ENCODE peak calls at places on chromosomes 6 and 20, in six cellular contexts. R, V, J, L, G and Q are unnamed samples. For H3K4me1, the result is how much of the 10 kb centered on the place peaks cover.

GRCh38 chr6:48325701-48326100 is 214.7 kb upstream of the PTCHD4 start:
- DNase-seq in R (no peak), V (no peak), J (no peak), L (no peak), G (peak), Q (no peak)

GRCh38 chr6:86756623-86757246 is 180.6 kb upstream of the HTR1E start:
- DNase-seq in R (no peak), V (no peak), J (no peak), L (no peak), G (no peak), Q (no peak)

GRCh38 chr6:56949925-56950495 is 4.9 kb upstream of the BEND6 start:
- DNase-seq in R (no peak), V (no peak), J (no peak), L (no peak), G (peak), Q (no peak)

GRCh38 chr6:65289491-65289890 is 417.5 kb downstream of the EYS start:
- DNase-seq in R (no peak), V (no peak), J (no peak), L (no peak), G (peak), Q (no peak)

GRCh38 chr6:9086331-9086730 is 651.0 kb upstream of the SLC35B3 start:
- DNase-seq in R (no peak), V (no peak), J (no peak), L (no peak), G (no peak), Q (no peak)

GRCh38 chr6:91653954-91654843 is 1067.3 kb upstream of the MAP3K7 start:
- DNase-seq in R (no peak), V (no peak), J (no peak), L (no peak), G (no peak), Q (no peak)

GRCh38 chr6:20354366-20354765 is 47.3 kb upstream of the E2F3 start:
- DNase-seq in R (no peak), V (no peak), J (no peak), L (no peak), G (no peak), Q (no peak)

GRCh38 chr6:122803056-122803695 is 14.1 kb downstream of the SMPDL3A start:
- DNase-seq in R (no peak), V (no peak), J (no peak), L (no peak), G (peak), Q (no peak)

GRCh38 chr20:380763-381580 is 412 bp downstream of the TRIB3 start:
- DNase-seq in R (no peak), V (peak), J (peak), L (peak), G (peak), Q (no peak)

GRCh38 chr6:126086560-126086959 is 100.2 kb downstream of the TRMT11 start:
- DNase-seq in R (no peak), V (no peak), J (no peak), L (no peak), G (no peak), Q (no peak)

GRCh38 chr6:39441986-39442385 is 119.5 kb upstream of the KCNK16 start:
- DNase-seq in R (no peak), V (no peak), J (no peak), L (no peak), G (no peak), Q (no peak)

GRCh38 chr20:47854687-47855212 is 69.5 kb upstream of the SULF2 start:
- DNase-seq in R (no peak), V (peak), J (no peak), L (no peak), G (peak), Q (no peak)

GRCh38 chr20:21167261-21167660 is 41.4 kb downstream of the KIZ start:
- DNase-seq in R (no peak), V (no peak), J (no peak), L (no peak), G (no peak), Q (no peak)

GRCh38 chr6:152026291-152026690 is 218.8 kb downstream of the ESR1 start:
- DNase-seq in R (no peak), V (no peak), J (no peak), L (no peak), G (no peak), Q (no peak)

GRCh38 chr20:3209946-3210317 is 634 bp downstream of the ITPA start:
- DNase-seq in R (no peak), V (no peak), J (no peak), L (no peak), G (peak), Q (no peak)

GRCh38 chr6:10529231-10529801 is 8.2 kb downstream of the GCNT2 start:
- DNase-seq in R (no peak), V (no peak), J (peak), L (no peak), G (no peak), Q (no peak)

GRCh38 chr20:48407710-48408109 is 420.1 kb downstream of the PREX1 start:
- DNase-seq in R (no peak), V (no peak), J (no peak), L (no peak), G (no peak), Q (no peak)

GRCh38 chr6:15816661-15817060 is 153.8 kb upstream of the DTNBP1 start:
- DNase-seq in R (no peak), V (no peak), J (no peak), L (no peak), G (no peak), Q (no peak)

GRCh38 chr20:53344891-53345290 is 248.7 kb downstream of the ZNF217 start:
- DNase-seq in R (no peak), V (no peak), J (no peak), L (no peak), G (no peak), Q (no peak)

GRCh38 chr6:38549180-38549579 is 90.5 kb downstream of the BTBD9 start:
- DNase-seq in R (no peak), V (no peak), J (no peak), L (no peak), G (no peak), Q (no peak)

GRCh38 chr6:5730586-5731263 is 276.0 kb downstream of the NRN1 start:
- DNase-seq in R (peak), V (no peak), J (no peak), L (no peak), G (peak), Q (no peak)

GRCh38 chr6:80174931-80175572 is 68.6 kb downstream of the BCKDHB start:
- DNase-seq in R (no peak), V (no peak), J (no peak), L (no peak), G (peak), Q (no peak)

GRCh38 chr6:31834704-31835375 is 7.3 kb downstream of the HSPA1B start:
- DNase-seq in R (peak), V (peak), J (peak), L (peak), G (no peak), Q (peak)

GRCh38 chr20:56624786-56625681 is 4.1 kb upstream of the TFAP2C start:
- DNase-seq in R (no peak), V (no peak), J (no peak), L (no peak), G (no peak), Q (no peak)

GRCh38 chr20:3751664-3752385 is 15.7 kb downstream of the ADISSP start:
- DNase-seq in R (no peak), V (peak), J (peak), L (peak), G (no peak), Q (no peak)

GRCh38 chr6:67606905-67607828 is 1027.9 kb upstream of the ADGRB3 start:
- DNase-seq in R (no peak), V (no peak), J (no peak), L (no peak), G (peak), Q (no peak)

GRCh38 chr6:133396225-133396624 is 155.1 kb downstream of the EYA4 start:
- DNase-seq in R (no peak), V (no peak), J (no peak), L (no peak), G (no peak), Q (no peak)

GRCh38 chr6:154651656-154652055 is 81.6 kb upstream of the SCAF8 start:
- DNase-seq in R (no peak), V (no peak), J (no peak), L (no peak), G (no peak), Q (no peak)

GRCh38 chr6:16061833-16062232 is 67.1 kb upstream of the MYLIP start:
- DNase-seq in R (no peak), V (no peak), J (no peak), L (no peak), G (no peak), Q (no peak)

GRCh38 chr6:82045965-82046756 is 201.4 kb downstream of the IBTK start:
- DNase-seq in R (no peak), V (no peak), J (no peak), L (no peak), G (peak), Q (no peak)

GRCh38 chr20:63952769-63953168 is 3.4 kb downstream of the UCKL1 start:
- DNase-seq in R (no peak), V (peak), J (no peak), L (no peak), G (no peak), Q (no peak)

GRCh38 chr20:63950701-63951397 is 5.4 kb downstream of the UCKL1 start:
- DNase-seq in R (no peak), V (no peak), J (no peak), L (peak), G (no peak), Q (no peak)

GRCh38 chr20:63951398-63952209 is 4.6 kb downstream of the UCKL1 start:
- DNase-seq in R (no peak), V (peak), J (no peak), L (no peak), G (no peak), Q (no peak)

GRCh38 chr20:63953764-63954429 is 2.3 kb downstream of the UCKL1 start:
- DNase-seq in R (no peak), V (no peak), J (no peak), L (no peak), G (no peak), Q (no peak)

GRCh38 chr20:63952210-63952535 is 4.0 kb downstream of the UCKL1 start:
- DNase-seq in R (no peak), V (no peak), J (no peak), L (no peak), G (no peak), Q (no peak)
- H3K4me1 ChIP-seq in R (half or more), V (half or more), J (half or more), L (under half), G (under half), Q (half or more)

DNA sequence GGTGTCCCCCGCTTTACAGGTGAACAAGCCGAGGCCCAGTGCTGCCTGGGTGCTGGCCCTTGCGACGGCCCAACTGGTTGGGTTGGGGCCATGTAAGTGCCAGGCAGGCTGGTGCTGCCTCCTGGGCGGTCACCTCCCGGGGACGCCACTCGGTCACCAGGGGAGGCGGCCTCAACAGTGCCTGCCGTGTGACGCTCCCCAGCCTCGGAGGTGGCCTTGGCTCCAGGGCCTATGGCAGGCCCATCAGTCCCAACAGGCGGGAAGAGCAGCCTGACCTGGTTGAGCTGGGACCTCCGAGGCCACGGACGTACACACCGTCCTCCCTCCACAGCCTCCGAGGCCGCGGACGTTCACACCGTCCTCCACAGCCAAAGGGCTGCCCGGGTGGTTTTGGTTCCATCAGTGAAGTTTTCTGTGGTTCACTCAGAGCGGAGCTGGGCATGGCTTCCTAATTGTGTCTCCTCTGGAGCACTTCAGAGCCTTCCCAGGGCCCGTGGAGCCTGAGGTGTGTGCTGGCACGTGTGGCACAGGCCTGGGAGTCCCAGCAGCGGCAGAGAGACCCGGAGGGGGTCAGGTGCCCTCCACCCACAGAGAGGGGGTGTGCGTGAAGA is 19.3 kb upstream of the SLCO4A1 start:
- DNase-seq in R (no peak), V (no peak), J (no peak), L (no peak), G (no peak), Q (no peak)
- TF ChIP-seq POLR2A in R (no peak), V (no peak), J (no peak), L (no peak), G (no peak), Q (no peak)

GRCh38 chr6:164078551-164079274 is 664.2 kb downstream of the QKI start:
- DNase-seq in R (no peak), V (no peak), J (no peak), L (no peak), G (no peak), Q (no peak)

GRCh38 chr6:164085086-164085485 is 670.6 kb downstream of the QKI start:
- DNase-seq in R (no peak), V (no peak), J (no peak), L (no peak), G (no peak), Q (no peak)

GRCh38 chr6:164079275-164079600 is 664.7 kb downstream of the QKI start:
- DNase-seq in R (no peak), V (no peak), J (no peak), L (no peak), G (no peak), Q (no peak)
- H3K4me1 ChIP-seq in R (under half), V (under half), J (under half), L (under half), G (under half), Q (under half)

DNA sequence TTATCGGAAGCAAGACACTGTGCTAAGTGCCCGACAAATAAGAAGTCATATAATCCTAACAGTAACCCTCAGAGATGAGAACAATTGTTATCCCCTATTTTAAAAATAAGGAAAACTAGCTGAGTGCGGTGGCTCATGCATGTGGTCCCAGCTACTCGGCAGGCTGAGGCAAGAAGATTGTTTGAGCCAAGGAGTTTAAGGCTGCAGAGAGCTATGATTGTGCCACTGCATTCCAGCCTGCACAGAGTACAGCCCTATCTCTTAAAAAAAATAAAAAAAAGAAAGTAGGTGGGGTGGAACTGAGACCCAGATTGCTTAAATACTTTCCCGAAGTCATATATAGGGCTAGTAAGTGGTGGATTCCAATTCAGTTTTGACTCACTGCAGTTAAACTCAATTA is 84.7 kb downstream of the UST start:
- DNase-seq in R (no peak), V (no peak), J (no peak), L (no peak), G (peak), Q (no peak)
- TF ChIP-seq POLR2A in R (no peak), V (no peak), J (no peak), L (no peak), G (no peak), Q (no peak)

GRCh38 chr20:32368930-32369329 is 10.8 kb downstream of the ASXL1 start:
- DNase-seq in R (no peak), V (no peak), J (no peak), L (no peak), G (peak), Q (no peak)

GRCh38 chr20:32364554-32365208 is 6.5 kb downstream of the ASXL1 start:
- DNase-seq in R (no peak), V (no peak), J (no peak), L (no peak), G (no peak), Q (no peak)

GRCh38 chr20:32368323-32368722 is 10.2 kb downstream of the ASXL1 start:
- DNase-seq in R (no peak), V (no peak), J (no peak), L (no peak), G (no peak), Q (no peak)

GRCh38 chr20:32365560-32365959 is 7.4 kb downstream of the ASXL1 start:
- DNase-seq in R (no peak), V (no peak), J (no peak), L (no peak), G (no peak), Q (no peak)

DNA sequence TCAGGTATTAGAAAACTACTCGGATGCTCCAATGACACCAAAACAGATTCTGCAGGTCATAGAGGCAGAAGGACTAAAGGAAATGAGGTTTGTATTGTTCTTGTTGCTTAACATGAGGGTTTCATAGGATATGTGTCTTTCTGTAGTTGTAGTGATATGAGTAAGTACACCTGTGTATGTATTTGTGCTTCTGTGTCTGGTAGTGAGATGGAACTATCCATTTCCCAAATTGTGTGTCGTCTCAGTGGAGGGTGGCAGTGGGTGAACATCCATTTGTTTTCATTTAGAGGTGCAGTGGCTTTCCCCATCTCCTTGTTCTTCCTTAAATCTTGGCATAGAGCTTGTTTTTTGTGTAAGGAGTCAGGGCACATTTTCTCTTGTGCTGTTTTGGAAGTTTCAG is 8.2 kb downstream of the ASXL1 start:
- DNase-seq in R (no peak), V (no peak), J (no peak), L (no peak), G (no peak), Q (no peak)
- H3K4me1 ChIP-seq in R (half or more), V (under half), J (half or more), L (under half), G (under half), Q (under half)

DNA sequence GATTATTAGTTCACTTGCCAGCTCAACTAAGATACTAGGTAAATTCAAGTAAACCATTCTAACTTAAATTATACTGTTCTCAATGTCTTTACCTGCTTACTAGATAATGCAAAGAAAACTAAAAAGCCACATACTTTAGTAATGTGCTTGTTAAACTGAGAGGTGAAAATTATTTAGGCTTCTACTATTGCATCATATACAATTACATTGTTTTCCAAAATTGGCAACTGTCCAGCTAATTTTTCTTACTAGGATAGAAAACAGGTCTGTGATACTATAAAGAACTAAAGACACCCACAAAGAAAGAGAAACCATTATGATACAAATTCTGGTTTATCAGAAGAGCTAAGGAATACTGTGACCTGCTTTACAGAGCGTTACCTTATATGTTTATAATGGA is 45.6 kb upstream of the ALDH8A1 start:
- DNase-seq in R (no peak), V (no peak), J (no peak), L (no peak), G (no peak), Q (no peak)
- TF ChIP-seq POLR2A in R (no peak), V (no peak), J (no peak), L (no peak), G (no peak), Q (no peak)

DNA sequence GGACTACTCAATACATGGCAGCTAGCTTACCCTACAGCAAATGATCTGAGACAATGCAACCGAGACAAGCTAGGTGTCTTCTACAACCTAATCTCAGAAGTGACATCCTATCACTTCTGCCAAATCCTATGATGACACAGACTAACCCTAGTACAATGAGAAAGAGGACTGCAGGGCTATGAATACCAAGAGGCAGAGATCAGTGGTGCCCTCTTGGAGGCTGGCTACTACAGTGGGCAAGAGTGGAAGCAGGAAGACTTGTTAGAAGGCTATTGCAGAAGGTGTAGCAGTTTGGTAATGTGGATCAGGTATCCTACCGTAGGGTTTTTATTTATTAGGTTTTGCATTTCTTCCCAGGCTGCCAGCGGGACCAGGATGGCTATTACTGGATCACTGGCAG is 30.3 kb downstream of the GSS start:
- DNase-seq in R (no peak), V (no peak), J (no peak), L (no peak), G (no peak), Q (no peak)
- H3K4me1 ChIP-seq in R (under half), V (under half), J (under half), L (under half), G (under half), Q (under half)

GRCh38 chr20:34704177-34705007 is at the start of gene TP53INP2:
- DNase-seq in R (peak), V (peak), J (peak), L (peak), G (peak), Q (peak)
- TF ChIP-seq POLR2A in R (peak), V (peak), J (peak), L (peak), G (peak), Q (peak)

GRCh38 chr6:111750753-111751684 is 122.2 kb downstream of the FYN start:
- DNase-seq in R (no peak), V (peak), J (no peak), L (no peak), G (peak), Q (no peak)

GRCh38 chr6:111753573-111753972 is 119.7 kb downstream of the FYN start:
- DNase-seq in R (no peak), V (no peak), J (no peak), L (no peak), G (no peak), Q (no peak)

GRCh38 chr6:111752476-111752875 is 120.8 kb downstream of the FYN start:
- DNase-seq in R (no peak), V (no peak), J (no peak), L (no peak), G (no peak), Q (no peak)

GRCh38 chr6:111757342-111757741 is 115.9 kb downstream of the FYN start:
- DNase-seq in R (no peak), V (no peak), J (no peak), L (no peak), G (peak), Q (no peak)

GRCh38 chr6:111754423-111754822 is 118.8 kb downstream of the FYN start:
- DNase-seq in R (no peak), V (no peak), J (no peak), L (no peak), G (no peak), Q (no peak)
- H3K4me1 ChIP-seq in R (under half), V (under half), J (under half), L (under half), G (under half), Q (under half)

DNA sequence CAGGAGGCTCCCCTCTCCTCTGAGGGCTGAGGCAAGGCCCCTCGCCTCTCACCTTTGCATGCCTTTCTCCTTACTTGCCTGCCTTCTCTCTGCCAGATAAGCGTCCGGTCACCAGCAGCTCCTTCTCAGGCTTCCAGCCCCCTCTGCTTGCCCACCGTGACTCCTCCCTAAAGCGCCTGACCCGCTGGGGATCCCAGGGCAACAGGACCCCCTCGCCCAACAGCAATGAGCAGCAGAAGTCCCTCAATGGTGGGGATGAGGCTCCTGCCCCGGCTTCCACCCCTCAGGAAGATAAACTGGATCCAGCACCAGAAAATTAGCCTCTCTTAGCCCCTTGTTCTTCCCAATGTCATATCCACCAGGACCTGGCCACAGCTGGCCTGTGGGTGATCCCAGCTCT is 21.3 kb upstream of the PPARD start:
- DNase-seq in R (no peak), V (no peak), J (no peak), L (no peak), G (no peak), Q (no peak)
- TF ChIP-seq POLR2A in R (no peak), V (no peak), J (no peak), L (no peak), G (no peak), Q (no peak)